ENCODE peak calls at places on chromosomes 1 and 21, in five cellular contexts. One of them, this sample, is unnamed.

GRCh38 chr1:74729741-74730478 is 2.9 kb downstream of the CRYZ start:
- DNase-seq in cardiac fibroblast: peak; percentile 36
- DNase-seq in left cardiac atrium: no peak
- DNase-seq in activated T-helper 1 cell treated with anti-CD3 and anti-CD28 coated beads, Interleukin-12 subunit alpha, Interleukin-12 subunit beta, Interleukin-2, Interleukin-4 antibody, amounts not matched to agents 30 ng/mL and 10 ng/mL and 1 ng/mL, durations not matched to agents 14 hours and 24 hours and 36 hours: no peak
- DNase-seq in left colon: no peak
- DNase-seq in this sample: no peak

GRCh38 chr1:21311016-21311415 is 20.8 kb upstream of the ECE1 start:
- DNase-seq in cardiac fibroblast: no peak
- DNase-seq in left cardiac atrium: no peak
- DNase-seq in activated T-helper 1 cell treated with anti-CD3 and anti-CD28 coated beads, Interleukin-12 subunit alpha, Interleukin-12 subunit beta, Interleukin-2, Interleukin-4 antibody, amounts not matched to agents 30 ng/mL and 10 ng/mL and 1 ng/mL, durations not matched to agents 14 hours and 24 hours and 36 hours: no peak
- DNase-seq in left colon: no peak
- DNase-seq in this sample: no peak

GRCh38 chr1:160542303-160542945 is 19.4 kb upstream of the SLAMF6 start:
- DNase-seq in cardiac fibroblast: no peak
- DNase-seq in left cardiac atrium: no peak
- DNase-seq in activated T-helper 1 cell treated with anti-CD3 and anti-CD28 coated beads, Interleukin-12 subunit alpha, Interleukin-12 subunit beta, Interleukin-2, Interleukin-4 antibody, amounts not matched to agents 30 ng/mL and 10 ng/mL and 1 ng/mL, durations not matched to agents 14 hours and 24 hours and 36 hours: no peak
- DNase-seq in left colon: no peak
- DNase-seq in this sample: no peak

GRCh38 chr1:2812939-2813653 is 11.6 kb upstream of the TTC34 start:
- DNase-seq in cardiac fibroblast: no peak
- DNase-seq in left cardiac atrium: no peak
- DNase-seq in activated T-helper 1 cell treated with anti-CD3 and anti-CD28 coated beads, Interleukin-12 subunit alpha, Interleukin-12 subunit beta, Interleukin-2, Interleukin-4 antibody, amounts not matched to agents 30 ng/mL and 10 ng/mL and 1 ng/mL, durations not matched to agents 14 hours and 24 hours and 36 hours: no peak
- DNase-seq in left colon: no peak
- DNase-seq in this sample: no peak

GRCh38 chr1:22676916-22677601 is 24.0 kb downstream of the C1QB start:
- DNase-seq in cardiac fibroblast: no peak
- DNase-seq in left cardiac atrium: no peak
- DNase-seq in activated T-helper 1 cell treated with anti-CD3 and anti-CD28 coated beads, Interleukin-12 subunit alpha, Interleukin-12 subunit beta, Interleukin-2, Interleukin-4 antibody, amounts not matched to agents 30 ng/mL and 10 ng/mL and 1 ng/mL, durations not matched to agents 14 hours and 24 hours and 36 hours: no peak
- DNase-seq in left colon: peak; percentile 31
- DNase-seq in this sample: no peak

GRCh38 chr1:228101994-228102790 is 933 bp downstream of the C1orf35 start:
- DNase-seq in cardiac fibroblast: peak; percentile 28
- DNase-seq in left cardiac atrium: peak; percentile 53
- DNase-seq in activated T-helper 1 cell treated with anti-CD3 and anti-CD28 coated beads, Interleukin-12 subunit alpha, Interleukin-12 subunit beta, Interleukin-2, Interleukin-4 antibody, amounts not matched to agents 30 ng/mL and 10 ng/mL and 1 ng/mL, durations not matched to agents 14 hours and 24 hours and 36 hours: peak; percentile 31
- DNase-seq in left colon: peak; percentile 70
- DNase-seq in this sample: peak; percentile 55

GRCh38 chr1:117164209-117164608 is 42.7 kb upstream of the TRIM45 start:
- DNase-seq in cardiac fibroblast: no peak
- DNase-seq in left cardiac atrium: no peak
- DNase-seq in activated T-helper 1 cell treated with anti-CD3 and anti-CD28 coated beads, Interleukin-12 subunit alpha, Interleukin-12 subunit beta, Interleukin-2, Interleukin-4 antibody, amounts not matched to agents 30 ng/mL and 10 ng/mL and 1 ng/mL, durations not matched to agents 14 hours and 24 hours and 36 hours: no peak
- DNase-seq in left colon: no peak
- DNase-seq in this sample: no peak

GRCh38 chr1:1337793-1338147 is 6.7 kb downstream of the TAS1R3 start:
- DNase-seq in cardiac fibroblast: no peak
- DNase-seq in left cardiac atrium: no peak
- DNase-seq in activated T-helper 1 cell treated with anti-CD3 and anti-CD28 coated beads, Interleukin-12 subunit alpha, Interleukin-12 subunit beta, Interleukin-2, Interleukin-4 antibody, amounts not matched to agents 30 ng/mL and 10 ng/mL and 1 ng/mL, durations not matched to agents 14 hours and 24 hours and 36 hours: no peak
- DNase-seq in left colon: peak; percentile 73
- DNase-seq in this sample: no peak

GRCh38 chr1:204190212-204191211 is 5.8 kb downstream of the KISS1 start:
- DNase-seq in cardiac fibroblast: peak; percentile 53
- DNase-seq in left cardiac atrium: peak; percentile 24
- DNase-seq in activated T-helper 1 cell treated with anti-CD3 and anti-CD28 coated beads, Interleukin-12 subunit alpha, Interleukin-12 subunit beta, Interleukin-2, Interleukin-4 antibody, amounts not matched to agents 30 ng/mL and 10 ng/mL and 1 ng/mL, durations not matched to agents 14 hours and 24 hours and 36 hours: no peak
- DNase-seq in left colon: peak; percentile 73
- DNase-seq in this sample: peak; percentile 85

GRCh38 chr1:19476440-19477190 is 8.7 kb downstream of the CAPZB start:
- DNase-seq in cardiac fibroblast: peak; percentile 56
- DNase-seq in left cardiac atrium: peak; percentile 61
- DNase-seq in activated T-helper 1 cell treated with anti-CD3 and anti-CD28 coated beads, Interleukin-12 subunit alpha, Interleukin-12 subunit beta, Interleukin-2, Interleukin-4 antibody, amounts not matched to agents 30 ng/mL and 10 ng/mL and 1 ng/mL, durations not matched to agents 14 hours and 24 hours and 36 hours: no peak
- DNase-seq in left colon: no peak
- DNase-seq in this sample: no peak

GRCh38 chr1:115753830-115754229 is 14.7 kb downstream of the CASQ2 start:
- DNase-seq in cardiac fibroblast: no peak
- DNase-seq in left cardiac atrium: peak; percentile 48
- DNase-seq in activated T-helper 1 cell treated with anti-CD3 and anti-CD28 coated beads, Interleukin-12 subunit alpha, Interleukin-12 subunit beta, Interleukin-2, Interleukin-4 antibody, amounts not matched to agents 30 ng/mL and 10 ng/mL and 1 ng/mL, durations not matched to agents 14 hours and 24 hours and 36 hours: no peak
- DNase-seq in left colon: no peak
- DNase-seq in this sample: no peak

GRCh38 chr1:35449334-35450008 is 107.7 kb downstream of the KIAA0319L start:
- DNase-seq in cardiac fibroblast: peak; percentile 98
- DNase-seq in left cardiac atrium: no peak
- DNase-seq in activated T-helper 1 cell treated with anti-CD3 and anti-CD28 coated beads, Interleukin-12 subunit alpha, Interleukin-12 subunit beta, Interleukin-2, Interleukin-4 antibody, amounts not matched to agents 30 ng/mL and 10 ng/mL and 1 ng/mL, durations not matched to agents 14 hours and 24 hours and 36 hours: no peak
- DNase-seq in left colon: no peak
- DNase-seq in this sample: no peak

GRCh38 chr21:45032977-45033705 is 41.2 kb upstream of the ADARB1 start:
- DNase-seq in cardiac fibroblast: no peak
- DNase-seq in left cardiac atrium: no peak
- DNase-seq in activated T-helper 1 cell treated with anti-CD3 and anti-CD28 coated beads, Interleukin-12 subunit alpha, Interleukin-12 subunit beta, Interleukin-2, Interleukin-4 antibody, amounts not matched to agents 30 ng/mL and 10 ng/mL and 1 ng/mL, durations not matched to agents 14 hours and 24 hours and 36 hours: no peak
- DNase-seq in left colon: no peak
- DNase-seq in this sample: no peak

GRCh38 chr1:161480381-161481035 is 24.7 kb upstream of the FCGR2A start:
- DNase-seq in cardiac fibroblast: no peak
- DNase-seq in left cardiac atrium: no peak
- DNase-seq in activated T-helper 1 cell treated with anti-CD3 and anti-CD28 coated beads, Interleukin-12 subunit alpha, Interleukin-12 subunit beta, Interleukin-2, Interleukin-4 antibody, amounts not matched to agents 30 ng/mL and 10 ng/mL and 1 ng/mL, durations not matched to agents 14 hours and 24 hours and 36 hours: no peak
- DNase-seq in left colon: no peak
- DNase-seq in this sample: no peak

GRCh38 chr21:32411366-32412161 is 942 bp upstream of the EVA1C start:
- DNase-seq in cardiac fibroblast: peak; percentile 78
- DNase-seq in left cardiac atrium: peak; percentile 96
- DNase-seq in activated T-helper 1 cell treated with anti-CD3 and anti-CD28 coated beads, Interleukin-12 subunit alpha, Interleukin-12 subunit beta, Interleukin-2, Interleukin-4 antibody, amounts not matched to agents 30 ng/mL and 10 ng/mL and 1 ng/mL, durations not matched to agents 14 hours and 24 hours and 36 hours: peak; percentile 46
- DNase-seq in left colon: peak; percentile 93
- DNase-seq in this sample: no peak

GRCh38 chr1:234500269-234500668 is 21.3 kb upstream of the TARBP1 start:
- DNase-seq in cardiac fibroblast: peak; percentile 60
- DNase-seq in left cardiac atrium: no peak
- DNase-seq in activated T-helper 1 cell treated with anti-CD3 and anti-CD28 coated beads, Interleukin-12 subunit alpha, Interleukin-12 subunit beta, Interleukin-2, Interleukin-4 antibody, amounts not matched to agents 30 ng/mL and 10 ng/mL and 1 ng/mL, durations not matched to agents 14 hours and 24 hours and 36 hours: no peak
- DNase-seq in left colon: no peak
- DNase-seq in this sample: peak; percentile 60

GRCh38 chr1:215900684-215901083 is 333.6 kb downstream of the KCTD3 start:
- DNase-seq in cardiac fibroblast: no peak
- DNase-seq in left cardiac atrium: no peak
- DNase-seq in activated T-helper 1 cell treated with anti-CD3 and anti-CD28 coated beads, Interleukin-12 subunit alpha, Interleukin-12 subunit beta, Interleukin-2, Interleukin-4 antibody, amounts not matched to agents 30 ng/mL and 10 ng/mL and 1 ng/mL, durations not matched to agents 14 hours and 24 hours and 36 hours: no peak
- DNase-seq in left colon: no peak
- DNase-seq in this sample: no peak

GRCh38 chr1:75615664-75616435 is 4.9 kb upstream of the SLC44A5 start:
- DNase-seq in cardiac fibroblast: peak; percentile 23
- DNase-seq in left cardiac atrium: peak; percentile 44
- DNase-seq in activated T-helper 1 cell treated with anti-CD3 and anti-CD28 coated beads, Interleukin-12 subunit alpha, Interleukin-12 subunit beta, Interleukin-2, Interleukin-4 antibody, amounts not matched to agents 30 ng/mL and 10 ng/mL and 1 ng/mL, durations not matched to agents 14 hours and 24 hours and 36 hours: no peak
- DNase-seq in left colon: peak; percentile 10
- DNase-seq in this sample: no peak

GRCh38 chr1:168512864-168513595 is 30.8 kb downstream of the XCL2 start:
- DNase-seq in cardiac fibroblast: no peak
- DNase-seq in left cardiac atrium: no peak
- DNase-seq in activated T-helper 1 cell treated with anti-CD3 and anti-CD28 coated beads, Interleukin-12 subunit alpha, Interleukin-12 subunit beta, Interleukin-2, Interleukin-4 antibody, amounts not matched to agents 30 ng/mL and 10 ng/mL and 1 ng/mL, durations not matched to agents 14 hours and 24 hours and 36 hours: no peak
- DNase-seq in left colon: no peak
- DNase-seq in this sample: no peak